ENCODE peak calls at places on chromosomes 4 and X, in five cellular contexts. U, F, T, O and W are unnamed samples.

GRCh38 chrX:65406532-65406931 is 128.1 kb downstream of the LAS1L start:
- DNase-seq in U (no peak), F (no peak), O (no peak), T (no peak), W (no peak)

GRCh38 chrX:46574941-46575381 is 1.4 kb downstream of the CHST7 start:
- DNase-seq in U (peak), T (peak), O (no peak), F (no peak), W (peak)

GRCh38 chrX:132169554-132169953 is 41.7 kb upstream of the FRMD7 start:
- DNase-seq in O (no peak), T (no peak), U (peak), F (no peak), W (no peak)

GRCh38 chr4:106368678-106369077 is at the start of gene GIMD1:
- DNase-seq in U (no peak), T (no peak), F (no peak), O (no peak), W (no peak)

GRCh38 chr4:103198111-103198765 is at the start of gene CENPE:
- DNase-seq in U (peak), T (peak), O (peak), F (peak), W (peak)

GRCh38 chrX:129798888-129799287 is 19.1 kb downstream of the SASH3 start:
- DNase-seq in F (no peak), T (no peak), O (no peak), U (no peak), W (no peak)

GRCh38 chr4:33959519-33959918 is 2284.8 kb downstream of the ARAP2 start:
- DNase-seq in U (no peak), F (no peak), T (no peak), O (peak), W (no peak)

GRCh38 chrX:36573720-36574119 is 434.4 kb upstream of the FAM47C start:
- DNase-seq in T (no peak), F (no peak), U (no peak), O (no peak), W (no peak)

GRCh38 chr4:174681723-174682300 is 147.2 kb downstream of the GLRA3 start:
- DNase-seq in F (peak), T (no peak), O (no peak), U (no peak), W (no peak)

GRCh38 chr4:127140306-127140705 is 492.5 kb upstream of the INTU start:
- DNase-seq in O (peak), T (no peak), U (no peak), F (peak), W (no peak)

GRCh38 chr4:137124278-137124932 is 407.9 kb downstream of the PCDH18 start:
- DNase-seq in F (peak), T (no peak), U (peak), O (peak), W (no peak)

GRCh38 chr4:45147866-45148265 is 421.5 kb upstream of the GNPDA2 start:
- DNase-seq in O (no peak), F (no peak), U (no peak), T (no peak), W (no peak)

GRCh38 chr4:154565704-154566103 is 2.9 kb downstream of the FGB start:
- DNase-seq in U (no peak), O (no peak), T (no peak), F (no peak), W (no peak)

GRCh38 chr4:22485751-22486150 is 30.1 kb downstream of the ADGRA3 start:
- DNase-seq in U (no peak), F (peak), O (no peak), T (no peak), W (no peak)

GRCh38 chr4:13543648-13544555 is at the start of gene NKX3-2:
- DNase-seq in T (no peak), U (peak), O (no peak), F (no peak), W (no peak)

GRCh38 chr4:175271010-175271630 is 353.0 kb downstream of the ADAM29 start:
- DNase-seq in T (no peak), U (no peak), F (no peak), O (no peak), W (no peak)

GRCh38 chr4:7411491-7411890 is 23.2 kb downstream of the PSAPL1 start:
- DNase-seq in O (no peak), F (no peak), U (no peak), T (no peak), W (no peak)

GRCh38 chr4:136864580-136865185 is 667.6 kb downstream of the PCDH18 start:
- DNase-seq in U (peak), F (peak), O (peak), T (no peak), W (no peak)

GRCh38 chr4:7425591-7426468 is 8.9 kb downstream of the PSAPL1 start:
- DNase-seq in U (no peak), F (no peak), T (no peak), O (no peak), W (no peak)

GRCh38 chr4:148054275-148054674 is 322.4 kb downstream of the ARHGAP10 start:
- DNase-seq in U (no peak), T (no peak), F (no peak), O (no peak), W (no peak)

GRCh38 chr4:142984871-142985585 is 138.9 kb upstream of the INPP4B start:
- DNase-seq in O (peak), U (no peak), F (peak), T (no peak), W (no peak)

GRCh38 chrX:25144043-25144940 is 128.5 kb upstream of the ARX start:
- DNase-seq in T (peak), F (peak), O (no peak), U (peak), W (no peak)

GRCh38 chr4:55437356-55437796 is 41.6 kb downstream of the TMEM165 start:
- DNase-seq in U (no peak), O (no peak), T (no peak), F (peak), W (no peak)

GRCh38 chr4:85778809-85779124 is 303.8 kb downstream of the ARHGAP24 start:
- DNase-seq in U (peak), O (no peak), F (no peak), T (no peak), W (no peak)

GRCh38 chr4:107379054-107379869 is 340.8 kb downstream of the PAPSS1 start:
- DNase-seq in F (peak), U (no peak), T (no peak), O (peak), W (no peak)

GRCh38 chrX:19543951-19544359 is 28.6 kb upstream of the MAP3K15 start:
- DNase-seq in F (no peak), U (no peak), T (no peak), O (no peak), W (no peak)